ENCODE peak calls at places on chromosomes 6 and 20, in nine cellular contexts. One of them, this sample, is unnamed.

GRCh38 chr6:63066053-63066704 is 145.1 kb upstream of the FKBP1C start:
- DNase-seq in ovary: no peak
- DNase-seq in fibroblast of lung: no peak
- DNase-seq in GM23248: no peak
- DNase-seq in small intestine: no peak
- DNase-seq in AG04450: no peak
- DNase-seq in brain microvascular endothelial cell: no peak
- DNase-seq in mesenchymal stem cell: peak; percentile 2
- DNase-seq in SK-N-SH: no peak
- DNase-seq in this sample: peak; percentile 30

GRCh38 chr20:62769346-62770071 is 26.8 kb upstream of the MRGBP start:
- DNase-seq in AG04450: no peak
- DNase-seq in mesenchymal stem cell: no peak
- DNase-seq in small intestine: no peak
- DNase-seq in fibroblast of lung: no peak
- DNase-seq in ovary: no peak
- DNase-seq in SK-N-SH: no peak
- DNase-seq in brain microvascular endothelial cell: no peak
- DNase-seq in GM23248: no peak
- DNase-seq in this sample: no peak

GRCh38 chr6:139905404-139906052 is 531.1 kb upstream of the CITED2 start:
- DNase-seq in fibroblast of lung: no peak
- DNase-seq in brain microvascular endothelial cell: no peak
- DNase-seq in GM23248: no peak
- DNase-seq in AG04450: no peak
- DNase-seq in ovary: no peak
- DNase-seq in small intestine: no peak
- DNase-seq in SK-N-SH: no peak
- DNase-seq in mesenchymal stem cell: no peak
- DNase-seq in this sample: no peak

GRCh38 chr6:64908104-64908503 is 798.9 kb downstream of the EYS start:
- DNase-seq in AG04450: no peak
- DNase-seq in fibroblast of lung: no peak
- DNase-seq in brain microvascular endothelial cell: no peak
- DNase-seq in GM23248: no peak
- DNase-seq in small intestine: no peak
- DNase-seq in SK-N-SH: no peak
- DNase-seq in mesenchymal stem cell: no peak
- DNase-seq in ovary: no peak
- DNase-seq in this sample: no peak

GRCh38 chr6:168607272-168608112 is 166.5 kb downstream of the SMOC2 start:
- DNase-seq in fibroblast of lung: no peak
- DNase-seq in AG04450: no peak
- DNase-seq in small intestine: no peak
- DNase-seq in ovary: peak; percentile 67
- DNase-seq in mesenchymal stem cell: no peak
- DNase-seq in GM23248: no peak
- DNase-seq in SK-N-SH: no peak
- DNase-seq in brain microvascular endothelial cell: no peak
- DNase-seq in this sample: peak; percentile 17

GRCh38 chr6:146775227-146775626 is 176.5 kb downstream of the ADGB start:
- DNase-seq in GM23248: peak; percentile 16
- DNase-seq in AG04450: no peak
- DNase-seq in mesenchymal stem cell: peak; percentile 41
- DNase-seq in SK-N-SH: no peak
- DNase-seq in small intestine: no peak
- DNase-seq in ovary: no peak
- DNase-seq in fibroblast of lung: peak; percentile 11
- DNase-seq in brain microvascular endothelial cell: no peak
- DNase-seq in this sample: no peak

GRCh38 chr20:6560978-6561377 is 206.5 kb upstream of the BMP2 start:
- DNase-seq in GM23248: no peak
- DNase-seq in small intestine: peak; percentile 49
- DNase-seq in mesenchymal stem cell: no peak
- DNase-seq in ovary: no peak
- DNase-seq in fibroblast of lung: no peak
- DNase-seq in brain microvascular endothelial cell: no peak
- DNase-seq in SK-N-SH: no peak
- DNase-seq in AG04450: no peak
- DNase-seq in this sample: no peak

GRCh38 chr20:3174442-3175263 is 1.3 kb upstream of the LZTS3 start:
- DNase-seq in brain microvascular endothelial cell: peak; percentile 4
- DNase-seq in AG04450: no peak
- DNase-seq in fibroblast of lung: peak; percentile 49
- DNase-seq in small intestine: no peak
- DNase-seq in SK-N-SH: no peak
- DNase-seq in GM23248: peak; percentile 26
- DNase-seq in ovary: no peak
- DNase-seq in mesenchymal stem cell: peak; percentile 20
- DNase-seq in this sample: no peak

GRCh38 chr6:1390071-1390804 is 862 bp downstream of the FOXF2 start:
- DNase-seq in ovary: no peak
- DNase-seq in fibroblast of lung: peak; percentile 56
- DNase-seq in mesenchymal stem cell: peak; percentile 59
- DNase-seq in AG04450: no peak
- DNase-seq in GM23248: peak; percentile 82
- DNase-seq in brain microvascular endothelial cell: no peak
- DNase-seq in small intestine: no peak
- DNase-seq in SK-N-SH: no peak
- DNase-seq in this sample: peak; percentile 40

GRCh38 chr6:1390805-1391511 is 1.6 kb downstream of the FOXF2 start:
- DNase-seq in ovary: no peak
- DNase-seq in mesenchymal stem cell: no peak
- DNase-seq in fibroblast of lung: peak; percentile 47
- DNase-seq in SK-N-SH: no peak
- DNase-seq in brain microvascular endothelial cell: no peak
- DNase-seq in GM23248: peak; percentile 63
- DNase-seq in small intestine: no peak
- DNase-seq in AG04450: no peak
- DNase-seq in this sample: peak; percentile 22

GRCh38 chr6:1392813-1393640 is 3.7 kb downstream of the FOXF2 start:
- DNase-seq in brain microvascular endothelial cell: no peak
- DNase-seq in mesenchymal stem cell: no peak
- DNase-seq in AG04450: no peak
- DNase-seq in fibroblast of lung: peak; percentile 47
- DNase-seq in small intestine: no peak
- DNase-seq in ovary: no peak
- DNase-seq in GM23248: no peak
- DNase-seq in SK-N-SH: no peak
- DNase-seq in this sample: no peak

GRCh38 chr6:1393641-1394283 is 4.4 kb downstream of the FOXF2 start:
- DNase-seq in GM23248: no peak
- DNase-seq in AG04450: no peak
- DNase-seq in fibroblast of lung: peak; percentile 54
- DNase-seq in SK-N-SH: no peak
- DNase-seq in mesenchymal stem cell: no peak
- DNase-seq in ovary: no peak
- DNase-seq in brain microvascular endothelial cell: no peak
- DNase-seq in small intestine: no peak
- DNase-seq in this sample: no peak

DNA sequence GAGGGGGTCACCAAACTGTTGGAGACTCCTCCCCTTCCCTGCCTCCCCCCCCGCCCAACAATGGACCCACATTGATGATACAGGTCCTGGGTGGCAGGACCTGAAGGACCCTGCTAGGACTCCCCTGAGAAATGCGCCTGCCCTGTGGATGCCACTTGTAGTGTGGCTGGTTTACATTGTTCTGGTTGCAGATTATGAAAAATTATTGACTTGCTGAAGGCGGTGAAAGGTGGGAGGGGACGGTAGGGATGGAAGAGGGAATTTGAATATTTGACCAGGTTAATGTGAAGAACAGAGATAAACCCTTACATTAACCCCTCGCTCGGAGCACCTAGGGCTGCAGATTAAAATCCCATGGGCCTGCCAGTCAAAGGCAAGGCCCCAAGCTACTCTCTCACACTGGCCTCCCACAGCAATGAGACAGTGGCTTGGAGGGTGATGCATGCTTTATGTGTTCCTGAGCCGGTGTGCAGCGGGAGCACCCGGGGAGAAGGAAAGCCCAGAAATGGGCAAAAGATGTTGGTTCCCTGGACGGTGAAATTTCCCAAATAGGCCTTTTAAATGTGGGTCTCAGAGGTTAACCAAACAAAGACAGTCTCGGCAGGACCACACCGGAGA is 2.4 kb downstream of the FOXF2 start:
- DNase-seq in GM23248: peak; percentile 45
- DNase-seq in AG04450: no peak
- DNase-seq in fibroblast of lung: no peak
- DNase-seq in brain microvascular endothelial cell: no peak
- DNase-seq in SK-N-SH: no peak
- DNase-seq in ovary: no peak
- DNase-seq in mesenchymal stem cell: no peak
- DNase-seq in small intestine: no peak
- DNase-seq in this sample: no peak
- H3K27me3 ChIP-seq in GM23248: no peaks in the 10 kb centered on the region
- H3K27me3 ChIP-seq in AG04450: no peaks in the 10 kb centered on the region
- H3K27me3 ChIP-seq in fibroblast of lung: no peaks in the 10 kb centered on the region
- H3K27me3 ChIP-seq in brain microvascular endothelial cell: peaks cover 64% of the 10 kb centered on the region
- H3K27me3 ChIP-seq in SK-N-SH: peaks cover 82% of the 10 kb centered on the region
- H3K27me3 ChIP-seq in ovary: no peaks in the 10 kb centered on the region
- H3K27me3 ChIP-seq in mesenchymal stem cell: peaks cover 88% of the 10 kb centered on the region
- H3K27me3 ChIP-seq in small intestine: peaks cover 40% of the 10 kb centered on the region
- H3K27me3 ChIP-seq in this sample: no peaks in the 10 kb centered on the region

GRCh38 chr20:60986757-60987156 is 265.3 kb upstream of the CDH4 start:
- DNase-seq in SK-N-SH: no peak
- DNase-seq in small intestine: no peak
- DNase-seq in mesenchymal stem cell: no peak
- DNase-seq in ovary: no peak
- DNase-seq in AG04450: no peak
- DNase-seq in fibroblast of lung: no peak
- DNase-seq in GM23248: no peak
- DNase-seq in brain microvascular endothelial cell: no peak
- DNase-seq in this sample: no peak

GRCh38 chr20:60990647-60991046 is 261.4 kb upstream of the CDH4 start:
- DNase-seq in AG04450: no peak
- DNase-seq in mesenchymal stem cell: no peak
- DNase-seq in ovary: no peak
- DNase-seq in brain microvascular endothelial cell: no peak
- DNase-seq in SK-N-SH: no peak
- DNase-seq in small intestine: no peak
- DNase-seq in GM23248: no peak
- DNase-seq in fibroblast of lung: no peak
- DNase-seq in this sample: no peak

DNA sequence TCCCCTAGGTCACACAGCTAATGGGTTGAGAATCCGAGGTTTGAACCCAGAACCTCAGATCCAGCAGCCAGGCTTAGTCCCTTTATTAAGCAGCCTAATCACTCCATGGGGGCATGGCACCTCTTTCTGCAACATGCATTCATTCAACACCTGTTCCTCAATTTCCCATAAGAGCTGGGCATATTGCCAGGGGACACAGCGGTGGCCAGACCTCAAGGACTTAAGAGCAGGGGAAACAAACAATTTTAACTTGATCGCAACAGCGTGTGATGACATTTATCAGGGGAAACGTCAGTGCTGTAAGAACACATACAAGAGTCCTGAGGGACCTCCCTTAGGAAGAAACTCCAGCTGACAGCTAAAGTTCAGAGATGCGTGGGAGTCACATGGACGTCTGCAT is 267.4 kb upstream of the CDH4 start:
- DNase-seq in GM23248: no peak
- DNase-seq in small intestine: no peak
- DNase-seq in brain microvascular endothelial cell: no peak
- DNase-seq in AG04450: no peak
- DNase-seq in ovary: no peak
- DNase-seq in SK-N-SH: no peak
- DNase-seq in fibroblast of lung: no peak
- DNase-seq in mesenchymal stem cell: no peak
- DNase-seq in this sample: peak; percentile 54
- H3K27me3 ChIP-seq in GM23248: no peaks in the 10 kb centered on the region
- H3K27me3 ChIP-seq in small intestine: no peaks in the 10 kb centered on the region
- H3K27me3 ChIP-seq in brain microvascular endothelial cell: no peaks in the 10 kb centered on the region
- H3K27me3 ChIP-seq in AG04450: no peaks in the 10 kb centered on the region
- H3K27me3 ChIP-seq in ovary: no peaks in the 10 kb centered on the region
- H3K27me3 ChIP-seq in SK-N-SH: no peaks in the 10 kb centered on the region
- H3K27me3 ChIP-seq in fibroblast of lung: no peaks in the 10 kb centered on the region
- H3K27me3 ChIP-seq in mesenchymal stem cell: no peaks in the 10 kb centered on the region
- H3K27me3 ChIP-seq in this sample: no peaks in the 10 kb centered on the region

GRCh38 chr20:57613481-57613921 is 6.7 kb downstream of the ZBP1 start:
- DNase-seq in fibroblast of lung: no peak
- DNase-seq in mesenchymal stem cell: no peak
- DNase-seq in small intestine: no peak
- DNase-seq in GM23248: no peak
- DNase-seq in AG04450: no peak
- DNase-seq in ovary: no peak
- DNase-seq in brain microvascular endothelial cell: no peak
- DNase-seq in SK-N-SH: no peak
- DNase-seq in this sample: no peak
- H3K27me3 ChIP-seq in fibroblast of lung: no peaks in the 10 kb centered on the region
- H3K27me3 ChIP-seq in mesenchymal stem cell: peaks cover 26% of the 10 kb centered on the region
- H3K27me3 ChIP-seq in small intestine: no peaks in the 10 kb centered on the region
- H3K27me3 ChIP-seq in GM23248: no peaks in the 10 kb centered on the region
- H3K27me3 ChIP-seq in AG04450: peaks cover 3% of the 10 kb centered on the region
- H3K27me3 ChIP-seq in ovary: no peaks in the 10 kb centered on the region
- H3K27me3 ChIP-seq in brain microvascular endothelial cell: peaks cover 5% of the 10 kb centered on the region
- H3K27me3 ChIP-seq in SK-N-SH: no peaks in the 10 kb centered on the region
- H3K27me3 ChIP-seq in this sample: peaks cover 5% of the 10 kb centered on the region

GRCh38 chr20:57614490-57615471 is 5.4 kb downstream of the ZBP1 start:
- DNase-seq in ovary: no peak
- DNase-seq in GM23248: no peak
- DNase-seq in fibroblast of lung: no peak
- DNase-seq in brain microvascular endothelial cell: no peak
- DNase-seq in small intestine: no peak
- DNase-seq in mesenchymal stem cell: no peak
- DNase-seq in SK-N-SH: no peak
- DNase-seq in AG04450: no peak
- DNase-seq in this sample: no peak

GRCh38 chr20:57612436-57612835 is 7.8 kb downstream of the ZBP1 start:
- DNase-seq in AG04450: no peak
- DNase-seq in small intestine: no peak
- DNase-seq in ovary: no peak
- DNase-seq in SK-N-SH: no peak
- DNase-seq in fibroblast of lung: no peak
- DNase-seq in brain microvascular endothelial cell: no peak
- DNase-seq in mesenchymal stem cell: no peak
- DNase-seq in GM23248: no peak
- DNase-seq in this sample: no peak

GRCh38 chr20:57611605-57612311 is 8.5 kb downstream of the ZBP1 start:
- DNase-seq in fibroblast of lung: no peak
- DNase-seq in AG04450: no peak
- DNase-seq in small intestine: no peak
- DNase-seq in ovary: no peak
- DNase-seq in SK-N-SH: no peak
- DNase-seq in mesenchymal stem cell: no peak
- DNase-seq in GM23248: no peak
- DNase-seq in brain microvascular endothelial cell: no peak
- DNase-seq in this sample: peak; percentile 58

GRCh38 chr20:57610261-57610952 is 9.8 kb downstream of the ZBP1 start:
- DNase-seq in mesenchymal stem cell: no peak
- DNase-seq in ovary: no peak
- DNase-seq in fibroblast of lung: no peak
- DNase-seq in small intestine: no peak
- DNase-seq in SK-N-SH: no peak
- DNase-seq in AG04450: no peak
- DNase-seq in brain microvascular endothelial cell: no peak
- DNase-seq in GM23248: no peak
- DNase-seq in this sample: no peak

DNA sequence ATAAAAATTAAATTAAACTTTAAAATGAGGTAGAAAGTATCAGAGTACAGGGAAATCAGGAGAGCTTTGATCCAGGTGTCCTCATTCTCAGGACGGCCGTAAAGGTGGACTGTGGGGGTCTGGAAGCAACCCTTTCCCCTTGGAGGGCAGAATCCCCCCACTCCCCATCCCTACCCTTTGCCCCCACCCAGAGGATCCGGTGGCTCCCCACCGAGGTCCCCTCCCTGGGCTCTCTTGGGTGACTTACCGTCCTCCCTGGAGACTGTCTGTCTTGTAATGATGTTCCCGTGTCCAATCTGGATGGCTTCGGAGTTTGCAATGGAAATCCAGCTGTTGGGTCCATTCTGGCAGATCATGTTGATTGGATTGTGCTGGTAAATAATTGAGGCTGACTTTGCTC is 7.3 kb downstream of the ZBP1 start:
- DNase-seq in ovary: no peak
- DNase-seq in SK-N-SH: no peak
- DNase-seq in brain microvascular endothelial cell: no peak
- DNase-seq in fibroblast of lung: no peak
- DNase-seq in GM23248: no peak
- DNase-seq in AG04450: no peak
- DNase-seq in small intestine: no peak
- DNase-seq in mesenchymal stem cell: no peak
- DNase-seq in this sample: no peak
- H3K27me3 ChIP-seq in ovary: no peaks in the 10 kb centered on the region
- H3K27me3 ChIP-seq in SK-N-SH: no peaks in the 10 kb centered on the region
- H3K27me3 ChIP-seq in brain microvascular endothelial cell: peaks cover 3% of the 10 kb centered on the region
- H3K27me3 ChIP-seq in fibroblast of lung: no peaks in the 10 kb centered on the region
- H3K27me3 ChIP-seq in GM23248: no peaks in the 10 kb centered on the region
- H3K27me3 ChIP-seq in AG04450: peaks cover 3% of the 10 kb centered on the region
- H3K27me3 ChIP-seq in small intestine: no peaks in the 10 kb centered on the region
- H3K27me3 ChIP-seq in mesenchymal stem cell: peaks cover 20% of the 10 kb centered on the region
- H3K27me3 ChIP-seq in this sample: peaks cover 5% of the 10 kb centered on the region

This sample was measured in SJCRH30.